ENCODE peak calls at places on chromosomes 2 and 18, in eight cellular contexts. One of them, this sample, is unnamed.

GRCh38 chr2:162164802-162165201 is 12.8 kb upstream of the GCG start:
- DNase-seq in right cardiac atrium: no peak
- DNase-seq in upper lobe of right lung: no peak
- DNase-seq in GM12878: no peak
- DNase-seq in mesenchymal stem cell: no peak
- DNase-seq in SJCRH30: no peak
- DNase-seq in hepatocyte: no peak
- DNase-seq in thyroid gland: no peak
- DNase-seq in this sample: no peak

GRCh38 chr2:100104718-100105677 is 37.4 kb downstream of the AFF3 start:
- DNase-seq in right cardiac atrium: peak; percentile 16
- DNase-seq in upper lobe of right lung: peak; percentile 66
- DNase-seq in hepatocyte: peak; percentile 64
- DNase-seq in GM12878: no peak
- DNase-seq in thyroid gland: no peak
- DNase-seq in mesenchymal stem cell: peak; percentile 56
- DNase-seq in SJCRH30: no peak
- DNase-seq in this sample: peak; percentile 22

GRCh38 chr18:10822457-10822856 is 296.6 kb downstream of the NAPG start:
- DNase-seq in GM12878: no peak
- DNase-seq in thyroid gland: no peak
- DNase-seq in right cardiac atrium: no peak
- DNase-seq in SJCRH30: no peak
- DNase-seq in hepatocyte: no peak
- DNase-seq in mesenchymal stem cell: no peak
- DNase-seq in upper lobe of right lung: no peak
- DNase-seq in this sample: no peak

GRCh38 chr18:44079602-44080001 is 601.1 kb upstream of the SETBP1 start:
- DNase-seq in right cardiac atrium: no peak
- DNase-seq in mesenchymal stem cell: peak; percentile 75
- DNase-seq in SJCRH30: no peak
- DNase-seq in upper lobe of right lung: no peak
- DNase-seq in hepatocyte: peak; percentile 46
- DNase-seq in GM12878: no peak
- DNase-seq in thyroid gland: no peak
- DNase-seq in this sample: no peak

GRCh38 chr2:192184349-192184748 is 10.4 kb downstream of the TMEFF2 start:
- DNase-seq in thyroid gland: no peak
- DNase-seq in GM12878: no peak
- DNase-seq in right cardiac atrium: no peak
- DNase-seq in SJCRH30: no peak
- DNase-seq in mesenchymal stem cell: no peak
- DNase-seq in hepatocyte: no peak
- DNase-seq in upper lobe of right lung: no peak
- DNase-seq in this sample: no peak

GRCh38 chr2:105858868-105859693 is 114.4 kb downstream of the NCK2 start:
- DNase-seq in GM12878: no peak
- DNase-seq in hepatocyte: no peak
- DNase-seq in right cardiac atrium: no peak
- DNase-seq in upper lobe of right lung: no peak
- DNase-seq in mesenchymal stem cell: no peak
- DNase-seq in thyroid gland: no peak
- DNase-seq in SJCRH30: no peak
- DNase-seq in this sample: no peak

GRCh38 chr2:101361519-101361918 is 25.8 kb downstream of the CREG2 start:
- DNase-seq in GM12878: no peak
- DNase-seq in upper lobe of right lung: no peak
- DNase-seq in right cardiac atrium: no peak
- DNase-seq in thyroid gland: no peak
- DNase-seq in hepatocyte: no peak
- DNase-seq in mesenchymal stem cell: no peak
- DNase-seq in SJCRH30: no peak
- DNase-seq in this sample: no peak

GRCh38 chr2:96945011-96945410 is 41.4 kb downstream of the FAM178B start:
- DNase-seq in hepatocyte: no peak
- DNase-seq in upper lobe of right lung: no peak
- DNase-seq in SJCRH30: peak; percentile 81
- DNase-seq in thyroid gland: peak; percentile 50
- DNase-seq in mesenchymal stem cell: no peak
- DNase-seq in GM12878: no peak
- DNase-seq in right cardiac atrium: no peak
- DNase-seq in this sample: no peak

GRCh38 chr2:150120271-150120950 is 367.1 kb downstream of the RND3 start:
- DNase-seq in mesenchymal stem cell: no peak
- DNase-seq in upper lobe of right lung: no peak
- DNase-seq in right cardiac atrium: no peak
- DNase-seq in hepatocyte: no peak
- DNase-seq in SJCRH30: no peak
- DNase-seq in thyroid gland: no peak
- DNase-seq in GM12878: no peak
- DNase-seq in this sample: no peak

GRCh38 chr2:121335294-121336290 is 50.6 kb upstream of the TFCP2L1 start:
- DNase-seq in mesenchymal stem cell: no peak
- DNase-seq in upper lobe of right lung: no peak
- DNase-seq in hepatocyte: no peak
- DNase-seq in right cardiac atrium: no peak
- DNase-seq in GM12878: no peak
- DNase-seq in thyroid gland: no peak
- DNase-seq in SJCRH30: peak; percentile 71
- DNase-seq in this sample: no peak

GRCh38 chr2:10911291-10912075 is at the start of gene KCNF1:
- DNase-seq in right cardiac atrium: no peak
- DNase-seq in GM12878: no peak
- DNase-seq in hepatocyte: peak; percentile 70
- DNase-seq in mesenchymal stem cell: peak; percentile 73
- DNase-seq in upper lobe of right lung: peak; percentile 62
- DNase-seq in thyroid gland: peak; percentile 45
- DNase-seq in SJCRH30: peak; percentile 90
- DNase-seq in this sample: peak; percentile 61

GRCh38 chr2:54329482-54330225 is 73.6 kb upstream of the TSPYL6 start:
- DNase-seq in SJCRH30: peak; percentile 70
- DNase-seq in mesenchymal stem cell: peak; percentile 69
- DNase-seq in hepatocyte: peak; percentile 37
- DNase-seq in thyroid gland: no peak
- DNase-seq in upper lobe of right lung: no peak
- DNase-seq in right cardiac atrium: no peak
- DNase-seq in GM12878: no peak
- DNase-seq in this sample: no peak

GRCh38 chr2:164257794-164258193 is 363.5 kb downstream of the GRB14 start:
- DNase-seq in thyroid gland: no peak
- DNase-seq in SJCRH30: no peak
- DNase-seq in upper lobe of right lung: no peak
- DNase-seq in right cardiac atrium: no peak
- DNase-seq in mesenchymal stem cell: no peak
- DNase-seq in hepatocyte: no peak
- DNase-seq in GM12878: no peak
- DNase-seq in this sample: no peak

GRCh38 chr18:12837747-12838146 is 46.3 kb downstream of the PTPN2 start:
- DNase-seq in mesenchymal stem cell: peak; percentile 56
- DNase-seq in thyroid gland: no peak
- DNase-seq in hepatocyte: no peak
- DNase-seq in GM12878: no peak
- DNase-seq in upper lobe of right lung: no peak
- DNase-seq in SJCRH30: no peak
- DNase-seq in right cardiac atrium: no peak
- DNase-seq in this sample: no peak

DNA sequence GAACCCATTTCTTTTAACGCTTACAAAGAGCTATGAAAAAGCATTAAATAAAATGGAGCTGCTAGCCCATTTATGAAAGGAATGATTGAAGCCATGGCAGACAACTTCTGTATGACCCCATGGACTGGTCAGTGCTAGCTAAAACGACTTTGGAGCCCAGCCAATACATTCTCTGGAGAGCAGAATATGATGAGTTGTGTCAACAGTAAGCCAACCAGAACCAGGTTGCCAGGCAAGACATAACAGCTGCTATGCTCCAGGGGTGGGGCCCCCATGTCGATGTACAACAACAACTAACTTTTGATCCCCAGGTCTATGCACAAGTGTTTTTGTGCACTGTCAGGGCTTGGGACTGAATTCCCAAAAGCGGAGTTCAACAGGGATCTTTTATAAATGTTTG is 64.8 kb upstream of the MYO3B start:
- DNase-seq in SJCRH30: peak; percentile 88
- DNase-seq in upper lobe of right lung: no peak
- DNase-seq in hepatocyte: no peak
- DNase-seq in thyroid gland: peak; percentile 75
- DNase-seq in GM12878: no peak
- DNase-seq in right cardiac atrium: no peak
- DNase-seq in mesenchymal stem cell: no peak
- DNase-seq in this sample: no peak
- H3K9me3 ChIP-seq in SJCRH30: no peaks in the 10 kb centered on the region
- H3K9me3 ChIP-seq in upper lobe of right lung: no peaks in the 10 kb centered on the region
- H3K9me3 ChIP-seq in hepatocyte: peaks cover 7% of the 10 kb centered on the region
- H3K9me3 ChIP-seq in thyroid gland: no peaks in the 10 kb centered on the region
- H3K9me3 ChIP-seq in GM12878: no peaks in the 10 kb centered on the region
- H3K9me3 ChIP-seq in right cardiac atrium: no peaks in the 10 kb centered on the region
- H3K9me3 ChIP-seq in mesenchymal stem cell: no peaks in the 10 kb centered on the region
- H3K9me3 ChIP-seq in this sample: no peaks in the 10 kb centered on the region

GRCh38 chr2:221562226-221562625 is 9.9 kb downstream of the EPHA4 start:
- DNase-seq in hepatocyte: no peak
- DNase-seq in mesenchymal stem cell: no peak
- DNase-seq in GM12878: no peak
- DNase-seq in right cardiac atrium: no peak
- DNase-seq in thyroid gland: no peak
- DNase-seq in SJCRH30: no peak
- DNase-seq in upper lobe of right lung: no peak
- DNase-seq in this sample: no peak
- H3K4me1 ChIP-seq in hepatocyte: no peaks in the 10 kb centered on the region
- H3K4me1 ChIP-seq in mesenchymal stem cell: peaks cover 3% of the 10 kb centered on the region
- H3K4me1 ChIP-seq in GM12878: no peaks in the 10 kb centered on the region
- H3K4me1 ChIP-seq in right cardiac atrium: peaks cover 3% of the 10 kb centered on the region
- H3K4me1 ChIP-seq in thyroid gland: no peaks in the 10 kb centered on the region
- H3K4me1 ChIP-seq in SJCRH30: no peaks in the 10 kb centered on the region
- H3K4me1 ChIP-seq in upper lobe of right lung: no peaks in the 10 kb centered on the region
- H3K4me1 ChIP-seq in this sample: no peaks in the 10 kb centered on the region

DNA sequence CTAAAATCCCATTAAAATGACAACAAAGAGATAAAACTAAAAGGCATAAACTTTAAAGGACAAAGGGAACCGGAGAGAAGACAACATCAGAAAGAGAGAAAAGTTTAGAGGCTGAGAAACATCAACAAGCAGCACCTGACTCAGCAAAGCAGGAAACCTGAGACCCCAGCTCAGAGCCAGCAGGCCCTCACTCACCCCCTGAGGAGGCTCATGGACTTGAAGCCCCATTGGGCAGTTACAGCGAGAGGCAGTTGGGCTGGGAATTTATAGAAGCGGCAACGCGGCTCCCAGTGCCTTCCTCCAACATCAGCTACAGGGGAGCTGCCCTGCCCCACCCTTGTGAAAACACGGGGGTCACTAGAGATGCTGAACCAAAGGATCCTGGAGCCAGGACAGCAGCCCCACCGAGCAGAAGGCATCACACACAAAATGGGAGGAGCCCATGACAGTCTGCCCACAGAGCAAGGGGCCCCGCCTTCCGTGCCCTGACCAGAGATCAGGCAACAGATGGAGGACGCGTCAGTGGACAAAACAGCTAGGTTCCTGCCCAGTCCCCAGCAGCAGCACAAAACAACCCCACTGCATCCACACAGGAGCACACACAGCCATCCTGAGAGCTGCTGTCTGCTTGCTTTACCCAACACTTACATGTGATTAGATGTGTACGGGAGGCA is 52.7 kb downstream of the CMPK2 start:
- DNase-seq in SJCRH30: no peak
- DNase-seq in right cardiac atrium: no peak
- DNase-seq in thyroid gland: no peak
- DNase-seq in hepatocyte: no peak
- DNase-seq in upper lobe of right lung: no peak
- DNase-seq in mesenchymal stem cell: no peak
- DNase-seq in GM12878: no peak
- DNase-seq in this sample: peak; percentile 20
- H3K4me3 ChIP-seq in SJCRH30: no peak overlapping the region
- H3K4me3 ChIP-seq in right cardiac atrium: no peak overlapping the region
- H3K4me3 ChIP-seq in thyroid gland: no peak overlapping the region
- H3K4me3 ChIP-seq in hepatocyte: no peak overlapping the region
- H3K4me3 ChIP-seq in upper lobe of right lung: no peak overlapping the region
- H3K4me3 ChIP-seq in mesenchymal stem cell: no peak overlapping the region
- H3K4me3 ChIP-seq in GM12878: no peak overlapping the region
- H3K4me3 ChIP-seq in this sample: no peak overlapping the region

GRCh38 chr2:115921541-115921940 is 1479.1 kb downstream of the DPP10 start:
- DNase-seq in SJCRH30: no peak
- DNase-seq in upper lobe of right lung: no peak
- DNase-seq in GM12878: no peak
- DNase-seq in thyroid gland: no peak
- DNase-seq in hepatocyte: no peak
- DNase-seq in right cardiac atrium: no peak
- DNase-seq in mesenchymal stem cell: no peak
- DNase-seq in this sample: no peak
- H3K9me3 ChIP-seq in SJCRH30: no peaks in the 10 kb centered on the region
- H3K9me3 ChIP-seq in upper lobe of right lung: no peaks in the 10 kb centered on the region
- H3K9me3 ChIP-seq in GM12878: no peaks in the 10 kb centered on the region
- H3K9me3 ChIP-seq in thyroid gland: no peaks in the 10 kb centered on the region
- H3K9me3 ChIP-seq in hepatocyte: no peaks in the 10 kb centered on the region
- H3K9me3 ChIP-seq in right cardiac atrium: no peaks in the 10 kb centered on the region
- H3K9me3 ChIP-seq in mesenchymal stem cell: peaks cover 14% of the 10 kb centered on the region
- H3K9me3 ChIP-seq in this sample: no peaks in the 10 kb centered on the region

This sample was measured in BE2C.